ENCODE peak calls at places on chromosomes 16 and 17, in four cellular contexts. J is fibroblast of the conjunctiva; G is T-helper 9 cell; N is stimulated activated CD8-positive, alpha-beta memory T cell treated with anti-CD3 and anti-CD28 coated beads, Interleukin-15, amount 100 ng/mL, for 24 hours. C is an unnamed sample.

GRCh38 chr16:71380831-71381230 is 22.3 kb downstream of the CALB2 start:
- DNase-seq in J (no peak), G (no peak), N (no peak), C (no peak)

GRCh38 chr16:12062343-12063003 is 85.9 kb downstream of the SNX29 start:
- DNase-seq in J (peak), G (no peak), N (no peak), C (peak)

GRCh38 chr17:35607239-35607817 is 20.2 kb downstream of the AP2B1 start:
- DNase-seq in J (no peak), G (no peak), N (no peak), C (no peak)

GRCh38 chr17:38674013-38674748 is 576 bp downstream of the EPOP start:
- DNase-seq in J (no peak), G (peak), N (no peak), C (no peak)

GRCh38 chr17:66781135-66781534 is 53.8 kb upstream of the CACNG5 start:
- DNase-seq in J (no peak), G (no peak), N (no peak), C (no peak)

GRCh38 chr17:8849311-8850041 is 18.0 kb downstream of the PIK3R6 start:
- DNase-seq in J (no peak), G (no peak), N (no peak), C (no peak)

GRCh38 chr16:88779406-88780099 is 5.5 kb downstream of the PIEZO1 start:
- DNase-seq in J (no peak), G (no peak), N (no peak), C (no peak)

GRCh38 chr16:4328580-4329353 is 12.9 kb downstream of the GLIS2 start:
- DNase-seq in J (no peak), G (no peak), N (no peak), C (no peak)

GRCh38 chr17:47644324-47644723 is 5.4 kb upstream of the KPNB1 start:
- DNase-seq in J (peak), G (no peak), N (no peak), C (no peak)

GRCh38 chr17:19672009-19672837 is 23.7 kb downstream of the ALDH3A2 start:
- DNase-seq in J (no peak), G (no peak), N (no peak), C (no peak)

GRCh38 chr17:343211-343610 is 9.4 kb downstream of the RPH3AL start:
- DNase-seq in J (no peak), G (no peak), N (no peak), C (no peak)

GRCh38 chr16:3655030-3655790 is 719 bp downstream of the DNASE1 start:
- DNase-seq in J (no peak), G (no peak), N (no peak), C (no peak)